ENCODE peak calls at places on chromosome 18, in seven cellular contexts. U is CD4-positive, alpha-beta T cell; W is lower lobe of right lung; E is endothelial cell; I is transverse colon; V is Panc1; Y is dorsolateral prefrontal cortex. K is an unnamed sample.

GRCh38 chr18:32126538-32126937 is 34.9 kb downstream of the RNF138 start:
- DNase-seq in U (no peak), W (no peak), E (no peak), I (no peak), V (no peak), Y (no peak), K (no peak)

GRCh38 chr18:25830787-25831186 is 259.6 kb downstream of the SS18 start:
- DNase-seq in U (no peak), W (no peak), E (no peak), I (no peak), V (no peak), Y (no peak), K (no peak)

GRCh38 chr18:79399275-79400081 is 3.7 kb downstream of the NFATC1 start:
- DNase-seq in U (no peak), W (peak), E (peak), I (no peak), V (no peak), Y (no peak), K (no peak)

GRCh38 chr18:37662546-37663339 is 97.1 kb upstream of the CELF4 start:
- DNase-seq in U (no peak), W (no peak), E (no peak), I (no peak), V (no peak), Y (no peak), K (peak)

GRCh38 chr18:74897971-74898657 is 300.4 kb downstream of the ZNF407 start:
- DNase-seq in U (no peak), W (no peak), E (no peak), I (no peak), V (no peak), Y (no peak), K (no peak)

GRCh38 chr18:4734903-4735302 is 279.8 kb upstream of the DLGAP1 start:
- DNase-seq in U (no peak), W (no peak), E (no peak), I (no peak), V (no peak), Y (no peak), K (no peak)

GRCh38 chr18:79537758-79538157 is 141.8 kb upstream of the CTDP1 start:
- DNase-seq in U (no peak), W (no peak), E (no peak), I (no peak), V (no peak), Y (no peak), K (no peak)

GRCh38 chr18:42576141-42576540 is 539.3 kb downstream of the RIT2 start:
- DNase-seq in U (no peak), W (no peak), E (no peak), I (no peak), V (no peak), Y (no peak), K (no peak)

GRCh38 chr18:28176674-28176932 is 327 bp downstream of the CDH2 start:
- DNase-seq in U (no peak), W (no peak), E (no peak), I (no peak), V (no peak), Y (no peak), K (no peak)

GRCh38 chr18:5582054-5582453 is 38.3 kb upstream of the EPB41L3 start:
- DNase-seq in U (no peak), W (no peak), E (no peak), I (no peak), V (no peak), Y (no peak), K (no peak)

GRCh38 chr18:8516391-8517250 is 92.6 kb upstream of the RAB12 start:
- DNase-seq in U (no peak), W (no peak), E (no peak), I (no peak), V (no peak), Y (no peak), K (no peak)

GRCh38 chr18:54147439-54147838 is 77.0 kb downstream of the MBD2 start:
- DNase-seq in U (no peak), W (no peak), E (no peak), I (no peak), V (no peak), Y (no peak), K (no peak)

GRCh38 chr18:28150925-28151324 is 26.0 kb downstream of the CDH2 start:
- DNase-seq in U (no peak), W (no peak), E (no peak), I (no peak), V (no peak), Y (no peak), K (no peak)

GRCh38 chr18:5422626-5423025 is 121.2 kb downstream of the EPB41L3 start:
- DNase-seq in U (no peak), W (no peak), E (no peak), I (no peak), V (no peak), Y (no peak), K (no peak)

GRCh38 chr18:9838144-9838877 is 47.5 kb upstream of the TXNDC2 start:
- DNase-seq in U (no peak), W (peak), E (no peak), I (no peak), V (no peak), Y (no peak), K (no peak)

GRCh38 chr18:69795785-69796184 is 151.9 kb downstream of the CD226 start:
- DNase-seq in U (no peak), W (no peak), E (no peak), I (no peak), V (no peak), Y (no peak), K (no peak)

GRCh38 chr18:76464281-76465259 is 30.5 kb downstream of the ZNF516 start:
- DNase-seq in U (no peak), W (no peak), E (no peak), I (no peak), V (no peak), Y (no peak), K (no peak)

GRCh38 chr18:62713651-62714247 is 1.6 kb upstream of the PHLPP1 start:
- DNase-seq in U (no peak), W (no peak), E (no peak), I (no peak), V (no peak), Y (no peak), K (no peak)

GRCh38 chr18:27713727-27714080 is 463.2 kb downstream of the CDH2 start:
- DNase-seq in U (no peak), W (no peak), E (no peak), I (no peak), V (no peak), Y (no peak), K (no peak)

GRCh38 chr18:39039828-39040227 is 1474.2 kb upstream of the CELF4 start:
- DNase-seq in U (no peak), W (no peak), E (no peak), I (no peak), V (no peak), Y (no peak), K (no peak)

GRCh38 chr18:4181882-4182568 is 273.1 kb downstream of the DLGAP1 start:
- DNase-seq in U (no peak), W (no peak), E (peak), I (no peak), V (no peak), Y (no peak), K (no peak)

GRCh38 chr18:22185723-22186386 is 16.5 kb downstream of the GATA6 start:
- DNase-seq in U (no peak), W (no peak), E (no peak), I (no peak), V (no peak), Y (no peak), K (no peak)

GRCh38 chr18:46891742-46892214 is 25.5 kb downstream of the PIAS2 start:
- DNase-seq in U (no peak), W (no peak), E (no peak), I (no peak), V (no peak), Y (no peak), K (no peak)

GRCh38 chr18:41745166-41746049 is 209.6 kb upstream of the PIK3C3 start:
- DNase-seq in U (no peak), W (no peak), E (peak), I (peak), V (peak), Y (peak), K (peak)

GRCh38 chr18:1017227-1017626 is 112.6 kb downstream of the ADCYAP1 start:
- DNase-seq in U (no peak), W (no peak), E (no peak), I (no peak), V (no peak), Y (no peak), K (no peak)

GRCh38 chr18:30971338-30971956 is 71.1 kb downstream of the DSC3 start:
- DNase-seq in U (no peak), W (no peak), E (no peak), I (no peak), V (no peak), Y (no peak), K (no peak)

GRCh38 chr18:77222464-77222863 is 27.2 kb upstream of the GALR1 start:
- DNase-seq in U (no peak), W (no peak), E (no peak), I (no peak), V (no peak), Y (no peak), K (no peak)

DNA sequence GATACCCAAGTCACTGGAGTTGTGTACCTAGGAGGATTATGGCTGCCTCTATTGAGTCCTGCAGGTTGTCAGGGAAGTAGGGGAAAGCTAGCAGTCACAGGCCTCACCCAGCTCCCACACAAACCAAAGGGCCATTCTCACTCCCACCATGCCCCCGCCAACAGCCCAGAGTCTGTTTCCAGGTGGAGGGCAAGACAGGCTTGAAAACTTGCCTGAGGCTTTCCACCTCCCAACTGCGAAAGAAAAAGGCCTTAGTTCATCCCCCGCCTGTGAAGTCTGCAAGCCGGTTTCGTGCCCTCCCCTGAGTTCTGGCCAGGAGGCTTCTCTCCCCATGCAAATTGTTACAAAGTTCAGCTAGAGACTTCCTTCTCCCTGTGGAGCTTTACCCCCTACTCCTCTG is 270.3 kb downstream of the TXNL1 start:
- DNase-seq in U (no peak), W (no peak), E (no peak), I (no peak), V (no peak), Y (no peak), K (no peak)
- TF ChIP-seq CTCF in U (no peak), W (no peak), E (no peak), I (no peak), V (no peak), Y (no peak), K (no peak)

GRCh38 chr18:48676756-48677368 is 138.0 kb downstream of the CTIF start:
- DNase-seq in U (peak), W (peak), E (peak), I (peak), V (no peak), Y (peak), K (peak)
- TF ChIP-seq CTCF in U (peak), W (peak), E (peak), I (peak), V (peak), Y (peak), K (peak)

DNA sequence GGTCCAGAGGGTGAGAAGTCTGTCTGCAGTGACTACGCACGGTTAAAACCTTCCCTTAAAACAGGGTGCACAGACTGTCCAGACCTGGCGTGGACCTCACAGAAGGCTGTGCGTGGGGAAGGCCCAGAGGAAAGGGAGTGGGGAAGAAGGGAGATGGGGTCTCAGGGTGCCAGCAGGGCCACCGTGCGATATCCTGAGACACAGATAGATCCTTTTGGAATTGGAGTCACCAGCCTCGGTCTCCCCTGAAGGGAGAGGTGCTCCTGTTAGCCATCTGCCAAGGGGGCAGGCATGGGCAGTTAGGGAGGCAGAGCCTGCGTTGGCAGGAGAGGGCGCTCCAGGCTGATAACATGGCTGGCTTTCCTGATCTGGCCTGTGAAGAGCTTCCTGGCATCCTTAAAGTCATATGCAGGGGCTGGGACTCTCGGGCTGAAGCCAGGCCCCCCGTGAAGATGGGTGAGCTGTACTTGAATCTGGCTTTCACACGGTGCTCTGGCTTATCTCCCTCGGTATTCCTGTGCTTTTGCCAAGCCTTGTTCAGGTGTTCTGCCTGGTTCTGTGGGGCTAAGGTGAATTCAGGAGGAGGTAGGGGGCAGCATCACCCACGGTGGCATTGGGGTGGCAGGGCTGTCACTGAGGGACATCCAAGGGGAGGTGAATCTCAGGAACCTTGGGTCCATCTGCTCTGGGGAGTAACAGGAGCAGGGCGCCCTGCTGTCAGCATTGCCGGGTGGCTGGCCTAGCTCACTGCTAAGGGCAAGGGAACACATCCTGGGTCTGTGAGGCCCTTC is 107.2 kb upstream of the SMAD2 start:
- DNase-seq in U (no peak), W (no peak), E (peak), I (no peak), V (no peak), Y (peak), K (no peak)
- TF ChIP-seq CTCF in U (no peak), W (peak), E (no peak), I (peak), V (peak), Y (no peak), K (peak)

GRCh38 chr18:50340078-50340477 is 34.8 kb upstream of the SKA1 start:
- DNase-seq in U (no peak), W (no peak), E (no peak), I (no peak), V (no peak), Y (no peak), K (no peak)
- TF ChIP-seq CTCF in U (no peak), W (no peak), E (no peak), I (no peak), V (no peak), Y (no peak), K (no peak)

DNA sequence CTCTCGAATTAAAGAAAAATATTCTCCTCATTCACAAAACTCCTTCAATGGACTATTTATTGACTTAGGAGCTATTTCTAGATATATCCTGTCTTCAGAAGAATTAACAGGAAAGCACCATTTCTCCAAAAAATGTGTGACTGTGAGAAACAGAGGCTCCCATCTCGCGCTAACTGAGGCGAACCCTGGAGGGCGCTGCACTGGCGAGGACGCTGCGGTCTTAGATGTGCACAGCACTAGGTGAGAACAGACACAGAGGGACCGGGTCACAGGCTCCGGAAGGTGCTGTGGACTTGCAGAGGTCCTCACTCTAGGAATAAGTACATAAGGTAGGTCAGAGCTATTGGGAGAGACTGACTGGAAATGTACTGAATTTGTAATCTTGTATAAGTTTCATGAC is 229.7 kb upstream of the SLC35G4 start:
- DNase-seq in U (no peak), W (no peak), E (no peak), I (no peak), V (no peak), Y (no peak), K (no peak)
- TF ChIP-seq CTCF in U (no peak), W (no peak), E (no peak), I (no peak), V (no peak), Y (no peak), K (no peak)